ENCODE peak calls at places on chromosome 6, in nine cellular contexts. R is type B pancreatic cell, Y is dorsolateral prefrontal cortex, C is HS-5, S is lung, A is SHP77, L is DMS153, K is uterus, P is pancreas. I is an unnamed sample.

GRCh38 chr6:96420294-96420693 is 101.3 kb upstream of the UFL1 start:
- DNase-seq in R (no peak), L (no peak), S (no peak), K (no peak), A (no peak), P (no peak), Y (no peak), C (no peak), I (no peak)

GRCh38 chr6:132798820-132799538 is 542 bp upstream of the SLC18B1 start:
- DNase-seq in S (peak), L (peak), P (peak), K (peak), R (peak), Y (peak), A (peak), C (peak), I (peak)

GRCh38 chr6:10310826-10311225 is 104.0 kb downstream of the TFAP2A start:
- DNase-seq in K (no peak), S (no peak), Y (no peak), P (no peak), R (no peak), A (peak), L (peak), C (no peak), I (no peak)

GRCh38 chr6:136989591-136990578 is 54.9 kb downstream of the IL20RA start:
- DNase-seq in Y (peak), L (peak), P (peak), R (no peak), C (no peak), S (no peak), K (peak), A (peak), I (peak)

GRCh38 chr6:142822882-142823578 is 121.9 kb downstream of the HIVEP2 start:
- DNase-seq in P (no peak), K (no peak), S (no peak), R (no peak), L (no peak), C (no peak), A (no peak), Y (no peak), I (peak)

GRCh38 chr6:29926081-29926794 is 16.1 kb upstream of the HLA-A start:
- DNase-seq in S (no peak), K (peak), A (no peak), L (no peak), C (no peak), P (peak), R (no peak), Y (no peak), I (no peak)

GRCh38 chr6:52546678-52547077 is 30.2 kb downstream of the TRAM2 start:
- DNase-seq in Y (no peak), A (no peak), L (no peak), R (no peak), K (no peak), P (no peak), C (no peak), S (no peak), I (no peak)

GRCh38 chr6:159169557-159170332 is 545 bp downstream of the FNDC1 start:
- DNase-seq in A (no peak), S (no peak), K (peak), R (no peak), C (no peak), Y (no peak), P (peak), L (no peak), I (peak)

I was measured in DMS 273 treated with DMSO at 0.1 percent for 48 hours.